ENCODE peak calls at places on chromosomes 6 and 20, in eight cellular contexts. Q is H1; P is trophoblast cell; V is NT2/D1; K is naive thymus-derived CD4-positive, alpha-beta T cell; B is SJSA1; M is heart right ventricle; R is psoas muscle. J is an unnamed sample.

GRCh38 chr6:73309534-73309783 is 44.6 kb downstream of the DPPA5 start:
- DNase-seq in R (no peak), P (no peak), M (no peak), V (no peak), B (no peak), Q (no peak), K (no peak), J (no peak)

GRCh38 chr6:105692630-105693212 is 289.8 kb upstream of the PREP start:
- DNase-seq in P (peak; percentile 25), K (no peak), M (no peak), B (no peak), V (no peak), Q (no peak), R (no peak), J (no peak)

GRCh38 chr6:53603381-53604121 is 58.6 kb upstream of the GCLC start:
- DNase-seq in K (no peak), P (no peak), V (no peak), Q (no peak), M (no peak), R (no peak), B (peak; percentile 28), J (no peak)

GRCh38 chr6:139981810-139982550 is 607.5 kb upstream of the CITED2 start:
- DNase-seq in M (peak; percentile 40), V (no peak), K (peak; percentile 11), Q (no peak), P (peak; percentile 40), B (peak; percentile 53), R (no peak), J (peak; percentile 40)

GRCh38 chr20:39691151-39691862 is 729.2 kb downstream of the DHX35 start:
- DNase-seq in Q (no peak), R (no peak), M (no peak), V (no peak), P (no peak), B (no peak), K (no peak), J (no peak)

GRCh38 chr6:7219310-7219709 is 93.7 kb downstream of the SSR1 start:
- DNase-seq in K (no peak), M (no peak), P (peak; percentile 10), R (peak; percentile 72), B (no peak), V (no peak), Q (no peak), J (no peak)

GRCh38 chr6:131073577-131073976 is 10.5 kb upstream of the EPB41L2 start:
- DNase-seq in B (no peak), Q (no peak), R (no peak), P (no peak), K (no peak), V (no peak), M (no peak), J (no peak)

GRCh38 chr6:4957521-4958231 is 46.2 kb downstream of the RPP40 start:
- DNase-seq in Q (no peak), M (no peak), P (peak; percentile 80), K (no peak), V (no peak), B (no peak), R (no peak), J (peak; percentile 45)

GRCh38 chr20:54897787-54898186 is 422.4 kb downstream of the DOK5 start:
- DNase-seq in M (no peak), B (no peak), Q (no peak), K (no peak), R (no peak), V (no peak), P (no peak), J (no peak)

GRCh38 chr6:36852481-36853147 is 13.4 kb upstream of the CPNE5 start:
- DNase-seq in M (no peak), B (no peak), V (no peak), P (peak; percentile 53), K (no peak), Q (no peak), R (peak; percentile 72), J (no peak)

GRCh38 chr20:54843891-54844290 is 368.5 kb downstream of the DOK5 start:
- DNase-seq in P (no peak), R (no peak), Q (no peak), K (no peak), B (no peak), M (no peak), V (no peak), J (no peak)

GRCh38 chr6:156919819-156920379 is 142.7 kb downstream of the ARID1B start:
- DNase-seq in V (no peak), B (no peak), M (no peak), Q (no peak), K (no peak), P (no peak), R (no peak), J (no peak)

GRCh38 chr20:35618032-35618371 is 2.4 kb downstream of the SPAG4 start:
- DNase-seq in R (no peak), P (no peak), V (no peak), Q (no peak), M (no peak), B (no peak), K (no peak), J (no peak)

GRCh38 chr20:16147221-16147620 is 426.0 kb downstream of the KIF16B start:
- DNase-seq in Q (no peak), P (no peak), K (no peak), M (no peak), V (no peak), B (no peak), R (no peak), J (no peak)

GRCh38 chr6:108544586-108544985 is 16.1 kb upstream of the FOXO3 start:
- DNase-seq in Q (no peak), M (no peak), R (no peak), B (no peak), V (no peak), K (no peak), P (no peak), J (no peak)

GRCh38 chr20:20341371-20341770 is 26.5 kb upstream of the INSM1 start:
- DNase-seq in K (no peak), M (no peak), B (no peak), V (no peak), R (no peak), Q (no peak), P (no peak), J (no peak)

GRCh38 chr20:35226775-35227681 is 538 bp downstream of the MMP24 start:
- DNase-seq in K (peak; percentile 31), R (no peak), P (peak; percentile 54), B (peak; percentile 7), V (no peak), Q (no peak), M (peak; percentile 26), J (peak; percentile 86)

GRCh38 chr6:155690820-155691219 is 235.2 kb upstream of the NOX3 start:
- DNase-seq in V (no peak), K (no peak), P (no peak), Q (no peak), M (no peak), B (no peak), R (no peak), J (no peak)

GRCh38 chr6:1040393-1040792 is 271.5 kb upstream of the FOXQ1 start:
- DNase-seq in V (no peak), Q (no peak), P (no peak), R (no peak), K (no peak), M (no peak), B (no peak), J (no peak)

GRCh38 chr6:64602993-64603392 is 967.4 kb downstream of the PHF3 start:
- DNase-seq in R (no peak), Q (no peak), B (no peak), M (no peak), K (no peak), V (no peak), P (no peak), J (no peak)

GRCh38 chr6:35728663-35729348 is 8.0 kb upstream of the ARMC12 start:
- DNase-seq in Q (no peak), V (no peak), K (peak; percentile 56), B (no peak), M (peak; percentile 21), P (no peak), R (peak; percentile 88), J (no peak)

GRCh38 chr20:884983-885952 is 30.9 kb downstream of the ANGPT4 start:
- DNase-seq in B (no peak), M (no peak), R (peak; percentile 65), V (peak; percentile 82), K (peak; percentile 7), Q (peak; percentile 91), P (peak; percentile 71), J (peak; percentile 53)
- H3K4me3 ChIP-seq in B (no peak overlapping the region), M (no peak overlapping the region), R (no peak overlapping the region), V (no peak overlapping the region), K (no peak overlapping the region), Q (no peak overlapping the region), P (no peak overlapping the region), J (no peak overlapping the region)

DNA sequence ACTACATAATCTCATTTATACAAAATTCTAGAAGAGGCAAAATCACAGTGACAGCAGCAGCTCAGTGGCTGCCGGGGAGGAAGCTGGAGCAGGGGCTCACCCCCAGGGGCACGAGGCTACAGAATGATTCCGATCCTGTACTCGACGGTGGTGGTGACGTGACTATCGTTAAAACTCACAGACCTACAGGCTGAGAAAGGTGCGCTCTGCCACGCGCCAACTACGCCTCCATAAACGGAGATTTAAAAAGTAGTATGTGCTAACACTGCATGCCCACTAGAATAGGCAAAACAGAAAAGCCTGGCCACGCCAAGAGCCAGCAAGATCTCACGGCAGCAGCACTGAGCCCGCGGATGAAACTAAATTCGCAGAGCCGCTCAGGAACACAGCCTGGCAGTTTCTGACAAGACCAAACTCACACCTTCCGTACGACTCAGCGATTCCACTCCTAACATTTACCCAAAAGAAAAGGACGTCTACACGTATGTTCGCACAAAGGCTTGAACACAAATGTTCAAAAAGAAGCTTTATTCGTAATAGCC is 25.2 kb downstream of the TAF4 start:
- DNase-seq in P (no peak), M (no peak), Q (no peak), K (no peak), B (no peak), V (no peak), R (no peak), J (no peak)
- H3K9me3 ChIP-seq in P (peaks cover 1% of the 10 kb centered on the region), M (no peaks in the 10 kb centered on the region), Q (no peaks in the 10 kb centered on the region), K (no peaks in the 10 kb centered on the region), B (no peaks in the 10 kb centered on the region), V (no peaks in the 10 kb centered on the region), R (no peaks in the 10 kb centered on the region), J (peaks cover 3% of the 10 kb centered on the region)

GRCh38 chr20:43536817-43537440 is 21.9 kb upstream of the SGK2 start:
- DNase-seq in M (no peak), R (no peak), K (no peak), Q (no peak), V (no peak), P (peak; percentile 75), B (no peak), J (no peak)
- H3K4me3 ChIP-seq in M (no peak overlapping the region), R (no peak overlapping the region), K (no peak overlapping the region), Q (no peak overlapping the region), V (no peak overlapping the region), P (no peak overlapping the region), B (no peak overlapping the region), J (no peak overlapping the region)

DNA sequence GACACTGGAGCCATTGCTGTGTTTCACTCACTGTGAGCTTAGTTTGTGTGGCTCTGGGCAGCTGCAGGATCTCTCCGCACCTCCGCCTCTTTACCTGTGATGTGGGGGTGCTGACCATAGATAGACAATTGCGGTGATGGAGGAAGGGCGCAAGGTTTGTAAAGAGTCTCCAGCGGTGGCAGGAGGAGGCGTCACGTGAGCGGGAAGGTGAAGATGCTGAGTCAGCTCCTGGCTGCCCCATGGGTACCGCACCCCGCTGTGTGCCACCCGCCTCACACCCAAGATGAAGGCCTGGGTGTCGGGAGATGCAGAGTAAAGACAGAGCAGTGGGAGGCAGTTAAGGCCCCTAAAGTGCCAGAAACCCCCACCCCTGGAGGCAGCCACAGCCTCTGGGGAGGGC is 9.0 kb upstream of the KCNQ2 start:
- DNase-seq in K (no peak), P (no peak), R (no peak), M (no peak), B (no peak), V (no peak), Q (no peak), J (no peak)
- H3K9me3 ChIP-seq in K (no peaks in the 10 kb centered on the region), P (peaks cover 3% of the 10 kb centered on the region), R (no peaks in the 10 kb centered on the region), M (no peaks in the 10 kb centered on the region), B (no peaks in the 10 kb centered on the region), V (no peaks in the 10 kb centered on the region), Q (peaks cover 3% of the 10 kb centered on the region), J (no peaks in the 10 kb centered on the region)

GRCh38 chr6:136923116-136923953 is 1.2 kb downstream of the SLC35D3 start:
- DNase-seq in R (no peak), B (no peak), P (peak; percentile 31), K (no peak), Q (no peak), M (no peak), V (no peak), J (no peak)
- H3K4me3 ChIP-seq in R (peak overlapping the region; percentile 69), B (no peak overlapping the region), P (no peak overlapping the region), K (no peak overlapping the region), Q (peak overlapping the region; percentile 37), M (no peak overlapping the region), V (no peak overlapping the region), J (no peak overlapping the region)